ENCODE peak calls at places on chromosomes 1 and 21, in eight cellular contexts. One of them, this sample, is unnamed.

GRCh38 chr1:227941509-227942020 is 6.2 kb downstream of the WNT9A start:
- DNase-seq in activated CD8-positive, alpha-beta memory T cell treated with anti-CD3 and anti-CD28 coated beads for 24 hours: no peak
- DNase-seq in lung microvascular endothelial cell: no peak
- DNase-seq in LoVo: no peak
- DNase-seq in stimulated activated naive CD4-positive, alpha-beta T cell treated with Interleukin-2 at 50 U/mL for 16 hours: no peak
- DNase-seq in iPS DF 19.7: no peak
- DNase-seq in fibroblast of the aortic adventitia: no peak
- DNase-seq in mucosa of gallbladder: no peak
- DNase-seq in this sample: no peak

GRCh38 chr1:232127190-232127589 is 500.6 kb downstream of the DISC1 start:
- DNase-seq in activated CD8-positive, alpha-beta memory T cell treated with anti-CD3 and anti-CD28 coated beads for 24 hours: no peak
- DNase-seq in lung microvascular endothelial cell: no peak
- DNase-seq in LoVo: peak; percentile 33
- DNase-seq in stimulated activated naive CD4-positive, alpha-beta T cell treated with Interleukin-2 at 50 U/mL for 16 hours: no peak
- DNase-seq in iPS DF 19.7: no peak
- DNase-seq in fibroblast of the aortic adventitia: peak; percentile 38
- DNase-seq in mucosa of gallbladder: no peak
- DNase-seq in this sample: no peak

GRCh38 chr1:20075345-20075744 is 5.4 kb downstream of the PLA2G5 start:
- DNase-seq in activated CD8-positive, alpha-beta memory T cell treated with anti-CD3 and anti-CD28 coated beads for 24 hours: no peak
- DNase-seq in lung microvascular endothelial cell: no peak
- DNase-seq in LoVo: no peak
- DNase-seq in stimulated activated naive CD4-positive, alpha-beta T cell treated with Interleukin-2 at 50 U/mL for 16 hours: no peak
- DNase-seq in iPS DF 19.7: no peak
- DNase-seq in fibroblast of the aortic adventitia: no peak
- DNase-seq in mucosa of gallbladder: no peak
- DNase-seq in this sample: no peak

GRCh38 chr1:2389644-2390043 is 1.7 kb downstream of the MORN1 start:
- DNase-seq in activated CD8-positive, alpha-beta memory T cell treated with anti-CD3 and anti-CD28 coated beads for 24 hours: no peak
- DNase-seq in lung microvascular endothelial cell: no peak
- DNase-seq in LoVo: no peak
- DNase-seq in stimulated activated naive CD4-positive, alpha-beta T cell treated with Interleukin-2 at 50 U/mL for 16 hours: no peak
- DNase-seq in iPS DF 19.7: no peak
- DNase-seq in fibroblast of the aortic adventitia: no peak
- DNase-seq in mucosa of gallbladder: no peak
- DNase-seq in this sample: no peak

GRCh38 chr1:92903765-92904164 is 57.5 kb downstream of the DIPK1A start:
- DNase-seq in activated CD8-positive, alpha-beta memory T cell treated with anti-CD3 and anti-CD28 coated beads for 24 hours: no peak
- DNase-seq in lung microvascular endothelial cell: no peak
- DNase-seq in LoVo: no peak
- DNase-seq in stimulated activated naive CD4-positive, alpha-beta T cell treated with Interleukin-2 at 50 U/mL for 16 hours: no peak
- DNase-seq in iPS DF 19.7: no peak
- DNase-seq in fibroblast of the aortic adventitia: no peak
- DNase-seq in mucosa of gallbladder: no peak
- DNase-seq in this sample: no peak

GRCh38 chr1:52629021-52629643 is 3.8 kb upstream of the SHISAL2A start:
- DNase-seq in activated CD8-positive, alpha-beta memory T cell treated with anti-CD3 and anti-CD28 coated beads for 24 hours: no peak
- DNase-seq in lung microvascular endothelial cell: peak; percentile 4
- DNase-seq in LoVo: no peak
- DNase-seq in stimulated activated naive CD4-positive, alpha-beta T cell treated with Interleukin-2 at 50 U/mL for 16 hours: no peak
- DNase-seq in iPS DF 19.7: no peak
- DNase-seq in fibroblast of the aortic adventitia: no peak
- DNase-seq in mucosa of gallbladder: peak; percentile 44
- DNase-seq in this sample: peak; percentile 13

GRCh38 chr21:39523930-39524329 is 72.2 kb downstream of the SH3BGR start:
- DNase-seq in activated CD8-positive, alpha-beta memory T cell treated with anti-CD3 and anti-CD28 coated beads for 24 hours: no peak
- DNase-seq in lung microvascular endothelial cell: no peak
- DNase-seq in LoVo: no peak
- DNase-seq in stimulated activated naive CD4-positive, alpha-beta T cell treated with Interleukin-2 at 50 U/mL for 16 hours: no peak
- DNase-seq in iPS DF 19.7: no peak
- DNase-seq in fibroblast of the aortic adventitia: no peak
- DNase-seq in mucosa of gallbladder: no peak
- DNase-seq in this sample: no peak

GRCh38 chr1:74505133-74505532 is 7.3 kb downstream of the LRRC53 start:
- DNase-seq in activated CD8-positive, alpha-beta memory T cell treated with anti-CD3 and anti-CD28 coated beads for 24 hours: no peak
- DNase-seq in lung microvascular endothelial cell: no peak
- DNase-seq in LoVo: no peak
- DNase-seq in stimulated activated naive CD4-positive, alpha-beta T cell treated with Interleukin-2 at 50 U/mL for 16 hours: no peak
- DNase-seq in iPS DF 19.7: no peak
- DNase-seq in fibroblast of the aortic adventitia: no peak
- DNase-seq in mucosa of gallbladder: no peak
- DNase-seq in this sample: no peak

GRCh38 chr1:58340156-58340555 is 206.4 kb downstream of the OMA1 start:
- DNase-seq in activated CD8-positive, alpha-beta memory T cell treated with anti-CD3 and anti-CD28 coated beads for 24 hours: no peak
- DNase-seq in lung microvascular endothelial cell: no peak
- DNase-seq in LoVo: no peak
- DNase-seq in stimulated activated naive CD4-positive, alpha-beta T cell treated with Interleukin-2 at 50 U/mL for 16 hours: no peak
- DNase-seq in iPS DF 19.7: no peak
- DNase-seq in fibroblast of the aortic adventitia: no peak
- DNase-seq in mucosa of gallbladder: no peak
- DNase-seq in this sample: no peak

GRCh38 chr1:125065821-125066180 is 3881.0 kb downstream of the SRGAP2C start:
- DNase-seq in activated CD8-positive, alpha-beta memory T cell treated with anti-CD3 and anti-CD28 coated beads for 24 hours: no peak
- DNase-seq in lung microvascular endothelial cell: no peak
- DNase-seq in LoVo: no peak
- DNase-seq in stimulated activated naive CD4-positive, alpha-beta T cell treated with Interleukin-2 at 50 U/mL for 16 hours: no peak
- DNase-seq in iPS DF 19.7: no peak
- DNase-seq in fibroblast of the aortic adventitia: no peak
- DNase-seq in mucosa of gallbladder: no peak
- DNase-seq in this sample: no peak

GRCh38 chr1:205348559-205349477 is 7.9 kb downstream of the KLHDC8A start:
- DNase-seq in activated CD8-positive, alpha-beta memory T cell treated with anti-CD3 and anti-CD28 coated beads for 24 hours: no peak
- DNase-seq in lung microvascular endothelial cell: no peak
- DNase-seq in LoVo: no peak
- DNase-seq in stimulated activated naive CD4-positive, alpha-beta T cell treated with Interleukin-2 at 50 U/mL for 16 hours: no peak
- DNase-seq in iPS DF 19.7: no peak
- DNase-seq in fibroblast of the aortic adventitia: no peak
- DNase-seq in mucosa of gallbladder: no peak
- DNase-seq in this sample: no peak

GRCh38 chr1:245680395-245680794 is 525.6 kb downstream of the KIF26B start:
- DNase-seq in activated CD8-positive, alpha-beta memory T cell treated with anti-CD3 and anti-CD28 coated beads for 24 hours: no peak
- DNase-seq in lung microvascular endothelial cell: no peak
- DNase-seq in LoVo: no peak
- DNase-seq in stimulated activated naive CD4-positive, alpha-beta T cell treated with Interleukin-2 at 50 U/mL for 16 hours: no peak
- DNase-seq in iPS DF 19.7: no peak
- DNase-seq in fibroblast of the aortic adventitia: no peak
- DNase-seq in mucosa of gallbladder: no peak
- DNase-seq in this sample: no peak

GRCh38 chr1:57796609-57797008 is 372.7 kb upstream of the DAB1 start:
- DNase-seq in activated CD8-positive, alpha-beta memory T cell treated with anti-CD3 and anti-CD28 coated beads for 24 hours: no peak
- DNase-seq in lung microvascular endothelial cell: no peak
- DNase-seq in LoVo: peak; percentile 10
- DNase-seq in stimulated activated naive CD4-positive, alpha-beta T cell treated with Interleukin-2 at 50 U/mL for 16 hours: no peak
- DNase-seq in iPS DF 19.7: no peak
- DNase-seq in fibroblast of the aortic adventitia: no peak
- DNase-seq in mucosa of gallbladder: no peak
- DNase-seq in this sample: no peak

GRCh38 chr1:225603538-225604354 is 49.2 kb downstream of the ENAH start:
- DNase-seq in activated CD8-positive, alpha-beta memory T cell treated with anti-CD3 and anti-CD28 coated beads for 24 hours: no peak
- DNase-seq in lung microvascular endothelial cell: peak; percentile 47
- DNase-seq in LoVo: peak; percentile 51
- DNase-seq in stimulated activated naive CD4-positive, alpha-beta T cell treated with Interleukin-2 at 50 U/mL for 16 hours: no peak
- DNase-seq in iPS DF 19.7: no peak
- DNase-seq in fibroblast of the aortic adventitia: peak; percentile 58
- DNase-seq in mucosa of gallbladder: no peak
- DNase-seq in this sample: peak; percentile 8

GRCh38 chr1:107141491-107142369 is 891 bp downstream of the NTNG1 start:
- DNase-seq in activated CD8-positive, alpha-beta memory T cell treated with anti-CD3 and anti-CD28 coated beads for 24 hours: peak; percentile 60
- DNase-seq in lung microvascular endothelial cell: peak; percentile 44
- DNase-seq in LoVo: peak; percentile 43
- DNase-seq in stimulated activated naive CD4-positive, alpha-beta T cell treated with Interleukin-2 at 50 U/mL for 16 hours: no peak
- DNase-seq in iPS DF 19.7: no peak
- DNase-seq in fibroblast of the aortic adventitia: peak; percentile 81
- DNase-seq in mucosa of gallbladder: no peak
- DNase-seq in this sample: peak; percentile 43

GRCh38 chr1:44239961-44240371 is 26.7 kb downstream of the DMAP1 start:
- DNase-seq in activated CD8-positive, alpha-beta memory T cell treated with anti-CD3 and anti-CD28 coated beads for 24 hours: no peak
- DNase-seq in lung microvascular endothelial cell: no peak
- DNase-seq in LoVo: no peak
- DNase-seq in stimulated activated naive CD4-positive, alpha-beta T cell treated with Interleukin-2 at 50 U/mL for 16 hours: no peak
- DNase-seq in iPS DF 19.7: no peak
- DNase-seq in fibroblast of the aortic adventitia: no peak
- DNase-seq in mucosa of gallbladder: no peak
- DNase-seq in this sample: no peak

GRCh38 chr1:6477039-6477820 is 11.3 kb upstream of the TNFRSF25 start:
- DNase-seq in activated CD8-positive, alpha-beta memory T cell treated with anti-CD3 and anti-CD28 coated beads for 24 hours: no peak
- DNase-seq in lung microvascular endothelial cell: no peak
- DNase-seq in LoVo: no peak
- DNase-seq in stimulated activated naive CD4-positive, alpha-beta T cell treated with Interleukin-2 at 50 U/mL for 16 hours: no peak
- DNase-seq in iPS DF 19.7: no peak
- DNase-seq in fibroblast of the aortic adventitia: no peak
- DNase-seq in mucosa of gallbladder: no peak
- DNase-seq in this sample: no peak

GRCh38 chr21:45460611-45461368 is 55.8 kb downstream of the COL18A1 start:
- DNase-seq in activated CD8-positive, alpha-beta memory T cell treated with anti-CD3 and anti-CD28 coated beads for 24 hours: no peak
- DNase-seq in lung microvascular endothelial cell: no peak
- DNase-seq in LoVo: peak; percentile 62
- DNase-seq in stimulated activated naive CD4-positive, alpha-beta T cell treated with Interleukin-2 at 50 U/mL for 16 hours: no peak
- DNase-seq in iPS DF 19.7: no peak
- DNase-seq in fibroblast of the aortic adventitia: peak; percentile 90
- DNase-seq in mucosa of gallbladder: no peak
- DNase-seq in this sample: no peak

GRCh38 chr1:89659322-89660061 is 26.6 kb downstream of the LRRC8C start:
- DNase-seq in activated CD8-positive, alpha-beta memory T cell treated with anti-CD3 and anti-CD28 coated beads for 24 hours: no peak
- DNase-seq in lung microvascular endothelial cell: peak; percentile 35
- DNase-seq in LoVo: no peak
- DNase-seq in stimulated activated naive CD4-positive, alpha-beta T cell treated with Interleukin-2 at 50 U/mL for 16 hours: no peak
- DNase-seq in iPS DF 19.7: no peak
- DNase-seq in fibroblast of the aortic adventitia: no peak
- DNase-seq in mucosa of gallbladder: no peak
- DNase-seq in this sample: no peak